ENCODE peak calls at places on chromosomes 16 and 17, in nine cellular contexts. D is colonic mucosa, E is IMR-90, B is endodermal cell, S is neural progenitor cell, J is GM12878, T is H1, W is HCT116, C is GM23248. H is an unnamed sample.

GRCh38 chr17:40695874-40696472 is 7.6 kb downstream of the KRT24 start:
- DNase-seq in D (no peak), E (no peak), B (no peak), S (no peak), J (no peak), T (no peak), W (no peak), C (no peak), H (no peak)

GRCh38 chr17:72719582-72720493 is 372.6 kb downstream of the SLC39A11 start:
- DNase-seq in D (no peak), E (peak), B (no peak), S (no peak), J (no peak), T (no peak), W (no peak), C (no peak), H (no peak)

GRCh38 chr16:56551796-56552738 is 12.8 kb upstream of the MT4 start:
- DNase-seq in D (no peak), E (no peak), B (no peak), S (no peak), J (no peak), T (no peak), W (no peak), C (no peak), H (no peak)

GRCh38 chr16:88792668-88793587 is 7.9 kb upstream of the PIEZO1 start:
- DNase-seq in D (no peak), E (no peak), B (no peak), S (no peak), J (no peak), T (no peak), W (no peak), C (no peak), H (no peak)

GRCh38 chr16:85611205-85611454 is 2.0 kb upstream of the GSE1 start:
- DNase-seq in D (no peak), E (no peak), B (no peak), S (peak), J (no peak), T (no peak), W (no peak), C (peak), H (no peak)

GRCh38 chr16:81483970-81484595 is 39.5 kb downstream of the CMIP start:
- DNase-seq in D (no peak), E (no peak), B (no peak), S (no peak), J (no peak), T (no peak), W (no peak), C (no peak), H (no peak)

GRCh38 chr17:53687324-53687723 is 135.4 kb upstream of the KIF2B start:
- DNase-seq in D (no peak), E (no peak), B (no peak), S (peak), J (no peak), T (no peak), W (no peak), C (no peak), H (no peak)

GRCh38 chr16:50742521-50743150 is 750 bp downstream of the CYLD start:
- DNase-seq in D (peak), E (peak), B (peak), S (peak), J (no peak), T (no peak), W (no peak), C (peak), H (no peak)

GRCh38 chr17:58357312-58358297 is 5.6 kb upstream of the SUPT4H1 start:
- DNase-seq in D (no peak), E (no peak), B (no peak), S (no peak), J (no peak), T (no peak), W (no peak), C (no peak), H (no peak)
- H3K9ac ChIP-seq in D (peak), E (no peak), B (no peak), S (no peak), J (no peak), T (no peak), W (no peak), C (no peak), H (no peak)

GRCh38 chr16:19133600-19133999 is 19.8 kb downstream of the ITPRIPL2 start:
- DNase-seq in D (no peak), E (no peak), B (no peak), S (no peak), J (no peak), T (no peak), W (no peak), C (no peak), H (no peak)
- H3K9ac ChIP-seq in D (no peak), E (no peak), B (no peak), S (no peak), J (no peak), T (no peak), W (no peak), C (no peak), H (no peak)

GRCh38 chr16:30764086-30764485 is 2.0 kb downstream of the RNF40 start:
- DNase-seq in D (no peak), E (no peak), B (no peak), S (no peak), J (no peak), T (no peak), W (no peak), C (no peak), H (no peak)
- H3K9ac ChIP-seq in D (no peak), E (no peak), B (no peak), S (no peak), J (no peak), T (no peak), W (no peak), C (peak), H (no peak)

GRCh38 chr17:50362661-50363060 is 10.3 kb downstream of the MRPL27 start:
- DNase-seq in D (no peak), E (no peak), B (peak), S (no peak), J (no peak), T (no peak), W (no peak), C (no peak), H (no peak)

GRCh38 chr17:50359998-50360461 is 13.0 kb downstream of the MRPL27 start:
- DNase-seq in D (no peak), E (no peak), B (peak), S (no peak), J (no peak), T (no peak), W (no peak), C (no peak), H (no peak)

GRCh38 chr17:50363217-50364060 is 9.5 kb downstream of the MRPL27 start:
- DNase-seq in D (no peak), E (peak), B (peak), S (peak), J (no peak), T (peak), W (no peak), C (peak), H (peak)

GRCh38 chr17:50360716-50361115 is 12.3 kb downstream of the MRPL27 start:
- DNase-seq in D (no peak), E (no peak), B (peak), S (no peak), J (no peak), T (no peak), W (no peak), C (no peak), H (no peak)

GRCh38 chr17:50361561-50362480 is 11.2 kb downstream of the MRPL27 start:
- DNase-seq in D (peak), E (peak), B (peak), S (peak), J (no peak), T (peak), W (peak), C (peak), H (no peak)
- H3K9ac ChIP-seq in D (peak), E (peak), B (no peak), S (no peak), J (no peak), T (no peak), W (no peak), C (peak), H (peak)

GRCh38 chr17:82693168-82693867 is 5.2 kb downstream of the RAB40B start:
- DNase-seq in D (no peak), E (no peak), B (no peak), S (no peak), J (no peak), T (no peak), W (no peak), C (no peak), H (no peak)

GRCh38 chr17:82690786-82691489 is 7.6 kb downstream of the RAB40B start:
- DNase-seq in D (no peak), E (no peak), B (no peak), S (peak), J (no peak), T (no peak), W (no peak), C (no peak), H (no peak)

GRCh38 chr17:82689077-82689476 is 9.4 kb downstream of the RAB40B start:
- DNase-seq in D (no peak), E (no peak), B (no peak), S (no peak), J (no peak), T (no peak), W (no peak), C (no peak), H (no peak)

GRCh38 chr17:82692268-82692667 is 6.2 kb downstream of the RAB40B start:
- DNase-seq in D (no peak), E (no peak), B (no peak), S (no peak), J (no peak), T (no peak), W (no peak), C (no peak), H (no peak)

GRCh38 chr17:82691714-82692113 is 6.8 kb downstream of the RAB40B start:
- DNase-seq in D (no peak), E (no peak), B (no peak), S (no peak), J (no peak), T (no peak), W (no peak), C (no peak), H (no peak)
- H3K9ac ChIP-seq in D (no peak), E (no peak), B (no peak), S (no peak), J (no peak), T (no peak), W (no peak), C (no peak), H (no peak)

DNA sequence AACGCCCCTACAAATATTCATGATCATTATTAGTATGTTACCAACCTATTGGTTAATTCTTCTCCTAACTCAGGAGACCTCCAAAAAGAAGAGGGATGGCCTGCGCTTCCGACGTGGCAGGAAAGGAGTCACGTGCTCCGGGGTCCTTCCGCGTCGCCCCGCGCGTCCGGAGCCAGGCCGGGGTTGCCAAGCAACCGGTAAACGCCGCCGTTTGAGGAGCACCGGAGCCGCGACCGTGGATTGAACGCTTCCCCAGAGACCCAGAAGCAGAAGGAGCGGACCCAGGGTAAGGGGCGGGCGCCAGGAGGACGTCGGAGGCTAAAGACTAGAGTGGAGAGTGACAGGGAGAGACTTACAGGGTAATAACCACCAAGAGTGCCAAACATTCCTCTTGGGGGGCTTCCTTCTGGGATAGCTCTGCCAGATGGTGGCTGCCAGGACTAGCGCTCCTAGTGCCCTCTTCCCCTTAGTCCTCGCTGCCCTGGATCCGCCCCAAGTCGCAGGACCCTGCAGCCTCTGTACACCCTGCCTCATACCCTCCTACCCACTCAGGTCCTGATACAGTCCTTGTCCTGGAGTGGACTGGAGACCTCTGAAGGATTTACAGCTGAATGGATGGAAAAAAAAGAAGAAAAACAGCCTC is at the start of gene DNAI2:
- DNase-seq in D (no peak), E (no peak), B (peak), S (peak), J (no peak), T (no peak), W (no peak), C (no peak), H (no peak)
- H3K9ac ChIP-seq in D (no peak), E (no peak), B (no peak), S (no peak), J (no peak), T (no peak), W (no peak), C (no peak), H (no peak)

DNA sequence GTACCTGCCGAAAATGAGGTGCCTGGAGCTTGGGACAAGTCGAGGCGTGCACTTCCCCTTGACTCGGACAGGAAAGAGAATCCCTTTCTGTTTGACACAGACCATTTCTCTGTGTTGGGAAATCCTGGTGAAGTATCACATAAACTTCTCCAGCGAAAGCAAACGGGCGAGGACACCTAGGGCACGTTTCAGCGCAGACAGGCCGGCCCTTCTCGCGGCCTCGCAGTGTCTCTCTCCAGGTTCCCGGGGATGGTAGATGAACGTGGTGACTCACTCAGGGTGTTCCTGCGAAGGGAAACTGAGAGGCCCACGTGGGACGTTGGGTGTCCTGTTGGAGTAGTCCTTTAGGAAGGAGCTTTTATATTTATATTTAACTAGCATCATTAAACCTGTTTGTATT is 36.3 kb upstream of the ZNF750 start:
- DNase-seq in D (no peak), E (peak), B (no peak), S (no peak), J (no peak), T (no peak), W (no peak), C (peak), H (no peak)
- H3K9ac ChIP-seq in D (no peak), E (no peak), B (no peak), S (no peak), J (no peak), T (no peak), W (peak), C (peak), H (no peak)

DNA sequence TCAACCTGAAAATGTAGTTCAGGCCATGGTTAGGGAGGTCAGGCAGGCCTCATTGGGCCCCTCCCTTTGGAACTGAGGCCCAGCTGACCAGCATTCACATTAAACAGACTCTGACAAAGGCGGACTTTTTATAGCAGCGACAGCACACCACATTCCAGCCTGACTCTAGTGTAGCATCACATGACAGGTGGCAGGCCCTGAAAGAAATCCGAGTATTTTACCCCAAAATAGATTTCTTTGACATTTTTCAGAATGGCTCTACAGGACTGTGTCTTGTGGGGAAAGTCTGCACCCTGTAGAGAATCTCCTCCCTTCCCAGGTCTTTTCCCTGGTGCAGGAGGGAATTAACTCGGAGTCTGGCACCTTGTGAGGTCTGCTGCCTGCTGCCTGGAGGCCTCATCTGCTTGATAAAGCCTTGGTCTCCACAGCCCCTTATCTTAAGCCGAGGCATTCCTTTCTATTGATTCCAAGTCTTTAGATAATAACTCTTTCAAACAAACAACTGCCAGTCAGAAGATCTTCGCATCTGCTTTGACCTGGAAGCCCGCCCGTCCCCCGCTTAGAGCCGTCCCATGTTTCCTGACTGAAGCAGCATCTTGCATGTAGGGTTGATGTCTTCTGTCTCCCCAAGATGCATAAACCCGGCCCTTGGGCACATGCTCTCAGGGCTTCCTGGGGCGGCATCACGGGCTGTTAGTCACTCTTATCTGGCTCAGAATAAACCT is 44.0 kb upstream of the CAPN15 start:
- DNase-seq in D (no peak), E (peak), B (peak), S (peak), J (no peak), T (no peak), W (no peak), C (no peak), H (peak)
- H3K9ac ChIP-seq in D (no peak), E (no peak), B (peak), S (no peak), J (no peak), T (no peak), W (no peak), C (no peak), H (no peak)